ENCODE peak calls at places on chromosome 15, in five cellular contexts. One of them, this sample, is unnamed.
A peak's percentile ranks its signal among the peaks of the same experiment; 100 is the strongest.

GRCh38 chr15:39381517-39381916 is 199.4 kb upstream of the THBS1 start:
- DNase-seq in mesothelial cell of epicardium: no peak
- DNase-seq in RWPE2: no peak
- DNase-seq in activated B cell treated with CpG ODN at 0.5 μM for 24 hours: no peak
- DNase-seq in GM10248: no peak
- DNase-seq in this sample: no peak

GRCh38 chr15:43134157-43134637 is 811 bp downstream of the TMEM62 start:
- DNase-seq in GM10248: no peak
- DNase-seq in activated B cell treated with CpG ODN at 0.5 μM for 24 hours: no peak
- DNase-seq in RWPE2: no peak
- DNase-seq in mesothelial cell of epicardium: no peak
- DNase-seq in this sample: no peak

GRCh38 chr15:99993262-99993661 is 260.0 kb upstream of the LYSMD4 start:
- DNase-seq in activated B cell treated with CpG ODN at 0.5 μM for 24 hours: no peak
- DNase-seq in GM10248: no peak
- DNase-seq in RWPE2: peak; percentile 66
- DNase-seq in mesothelial cell of epicardium: no peak
- DNase-seq in this sample: no peak

GRCh38 chr15:75199347-75199976 is 2.2 kb upstream of the C15orf39 start:
- DNase-seq in mesothelial cell of epicardium: no peak
- DNase-seq in GM10248: no peak
- DNase-seq in RWPE2: no peak
- DNase-seq in activated B cell treated with CpG ODN at 0.5 μM for 24 hours: no peak
- DNase-seq in this sample: no peak

GRCh38 chr15:83206387-83206970 is 1.1 kb downstream of the HDGFL3 start:
- DNase-seq in GM10248: no peak
- DNase-seq in mesothelial cell of epicardium: no peak
- DNase-seq in activated B cell treated with CpG ODN at 0.5 μM for 24 hours: no peak
- DNase-seq in RWPE2: no peak
- DNase-seq in this sample: no peak

GRCh38 chr15:78878356-78878755 is 5.7 kb downstream of the MORF4L1 start:
- DNase-seq in GM10248: no peak
- DNase-seq in activated B cell treated with CpG ODN at 0.5 μM for 24 hours: no peak
- DNase-seq in mesothelial cell of epicardium: no peak
- DNase-seq in RWPE2: no peak
- DNase-seq in this sample: no peak

GRCh38 chr15:100651253-100651652 is 48.9 kb downstream of the ASB7 start:
- DNase-seq in activated B cell treated with CpG ODN at 0.5 μM for 24 hours: no peak
- DNase-seq in mesothelial cell of epicardium: no peak
- DNase-seq in RWPE2: no peak
- DNase-seq in GM10248: no peak
- DNase-seq in this sample: no peak

GRCh38 chr15:57297163-57297593 is 79.1 kb upstream of the CGNL1 start:
- DNase-seq in RWPE2: no peak
- DNase-seq in GM10248: no peak
- DNase-seq in activated B cell treated with CpG ODN at 0.5 μM for 24 hours: no peak
- DNase-seq in mesothelial cell of epicardium: no peak
- DNase-seq in this sample: no peak

GRCh38 chr15:66085128-66085527 is 168.4 kb downstream of the MEGF11 start:
- DNase-seq in activated B cell treated with CpG ODN at 0.5 μM for 24 hours: no peak
- DNase-seq in GM10248: no peak
- DNase-seq in mesothelial cell of epicardium: no peak
- DNase-seq in RWPE2: peak; percentile 38
- DNase-seq in this sample: no peak
- TF ChIP-seq CTCF in activated B cell treated with CpG ODN at 0.5 μM for 24 hours: no peak
- TF ChIP-seq CTCF in GM10248: peak; percentile 24
- TF ChIP-seq CTCF in mesothelial cell of epicardium: no peak
- TF ChIP-seq CTCF in RWPE2: peak; percentile 50
- TF ChIP-seq CTCF in this sample: no peak

GRCh38 chr15:44584162-44584749 is 47.3 kb downstream of the EIF3J start:
- DNase-seq in GM10248: peak; percentile 37
- DNase-seq in mesothelial cell of epicardium: no peak
- DNase-seq in RWPE2: no peak
- DNase-seq in activated B cell treated with CpG ODN at 0.5 μM for 24 hours: peak; percentile 31
- DNase-seq in this sample: no peak
- TF ChIP-seq CTCF in GM10248: peak; percentile 51
- TF ChIP-seq CTCF in mesothelial cell of epicardium: no peak
- TF ChIP-seq CTCF in RWPE2: peak; percentile 88
- TF ChIP-seq CTCF in activated B cell treated with CpG ODN at 0.5 μM for 24 hours: no peak
- TF ChIP-seq CTCF in this sample: peak; percentile 27

GRCh38 chr15:91625506-91625905 is 228.0 kb upstream of the SLCO3A1 start:
- DNase-seq in GM10248: no peak
- DNase-seq in activated B cell treated with CpG ODN at 0.5 μM for 24 hours: no peak
- DNase-seq in RWPE2: no peak
- DNase-seq in mesothelial cell of epicardium: no peak
- DNase-seq in this sample: no peak

GRCh38 chr15:91627473-91628309 is 225.8 kb upstream of the SLCO3A1 start:
- DNase-seq in mesothelial cell of epicardium: no peak
- DNase-seq in GM10248: no peak
- DNase-seq in activated B cell treated with CpG ODN at 0.5 μM for 24 hours: no peak
- DNase-seq in RWPE2: no peak
- DNase-seq in this sample: no peak

DNA sequence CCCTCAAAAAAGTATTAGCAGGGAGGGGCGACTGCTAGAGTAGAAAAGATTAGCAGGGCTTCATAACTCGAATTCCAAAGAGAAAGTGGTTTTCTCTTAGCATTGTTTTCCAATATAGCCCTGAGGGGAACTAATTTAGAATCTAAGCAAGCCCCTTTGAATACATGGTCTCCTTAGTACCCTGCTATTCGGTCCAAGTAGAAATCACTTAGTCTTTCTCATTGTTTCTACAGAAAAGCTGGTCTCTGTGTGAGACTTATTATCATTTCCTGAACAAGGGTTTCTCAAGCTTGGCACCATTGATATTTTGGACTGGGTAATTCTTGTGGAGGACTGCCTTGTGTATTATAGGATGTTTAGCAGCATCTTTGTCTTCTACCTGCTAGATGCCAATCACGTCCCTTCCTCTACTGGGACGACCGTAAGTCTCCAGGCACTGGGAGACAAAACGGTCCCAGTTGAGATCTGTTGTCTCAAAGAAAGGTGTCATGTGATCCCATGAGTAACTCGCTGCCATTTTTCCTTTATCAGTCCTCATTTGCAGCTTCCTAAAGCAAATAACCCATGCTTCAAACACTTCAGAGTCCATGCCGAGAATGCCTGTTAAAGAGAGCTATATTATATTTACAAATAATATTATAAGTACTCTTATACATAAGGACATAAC is 230.7 kb upstream of the SLCO3A1 start:
- DNase-seq in activated B cell treated with CpG ODN at 0.5 μM for 24 hours: no peak
- DNase-seq in GM10248: no peak
- DNase-seq in mesothelial cell of epicardium: no peak
- DNase-seq in RWPE2: no peak
- DNase-seq in this sample: no peak
- TF ChIP-seq CTCF in activated B cell treated with CpG ODN at 0.5 μM for 24 hours: no peak
- TF ChIP-seq CTCF in GM10248: no peak
- TF ChIP-seq CTCF in mesothelial cell of epicardium: no peak
- TF ChIP-seq CTCF in RWPE2: no peak
- TF ChIP-seq CTCF in this sample: no peak

DNA sequence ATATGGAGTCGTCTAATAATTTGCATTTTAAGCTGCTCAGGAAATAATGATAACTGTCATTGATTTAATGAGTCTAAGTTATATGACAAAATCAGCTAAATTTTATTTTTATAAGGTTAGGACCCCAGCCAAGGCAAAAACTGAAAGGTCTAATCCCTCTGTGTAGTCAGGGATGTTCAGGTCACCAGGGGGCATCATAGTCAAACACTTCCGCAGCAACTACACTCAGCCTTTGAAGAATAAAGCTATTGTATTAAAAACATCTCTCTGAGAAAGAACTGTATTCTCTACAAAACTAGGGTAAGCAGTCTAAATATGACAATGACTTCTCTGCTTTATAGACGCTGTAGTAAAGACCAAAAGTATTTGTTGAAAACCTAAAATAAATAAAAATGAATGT is 15.0 kb downstream of the INTS14 start:
- DNase-seq in GM10248: no peak
- DNase-seq in activated B cell treated with CpG ODN at 0.5 μM for 24 hours: no peak
- DNase-seq in mesothelial cell of epicardium: no peak
- DNase-seq in RWPE2: no peak
- DNase-seq in this sample: no peak
- TF ChIP-seq CTCF in GM10248: peak; percentile 38
- TF ChIP-seq CTCF in activated B cell treated with CpG ODN at 0.5 μM for 24 hours: no peak
- TF ChIP-seq CTCF in mesothelial cell of epicardium: no peak
- TF ChIP-seq CTCF in RWPE2: peak; percentile 60
- TF ChIP-seq CTCF in this sample: peak; percentile 66

GRCh38 chr15:74050127-74050526 is 32.2 kb downstream of the GOLGA6A start:
- DNase-seq in GM10248: no peak
- DNase-seq in mesothelial cell of epicardium: no peak
- DNase-seq in activated B cell treated with CpG ODN at 0.5 μM for 24 hours: no peak
- DNase-seq in RWPE2: no peak
- DNase-seq in this sample: no peak

GRCh38 chr15:74053941-74054529 is 28.3 kb downstream of the GOLGA6A start:
- DNase-seq in GM10248: peak; percentile 78
- DNase-seq in RWPE2: peak; percentile 87
- DNase-seq in activated B cell treated with CpG ODN at 0.5 μM for 24 hours: peak; percentile 39
- DNase-seq in mesothelial cell of epicardium: peak; percentile 46
- DNase-seq in this sample: peak; percentile 41

GRCh38 chr15:74053497-74053896 is 28.9 kb downstream of the GOLGA6A start:
- DNase-seq in RWPE2: peak; percentile 35
- DNase-seq in GM10248: no peak
- DNase-seq in activated B cell treated with CpG ODN at 0.5 μM for 24 hours: no peak
- DNase-seq in mesothelial cell of epicardium: no peak
- DNase-seq in this sample: no peak

GRCh38 chr15:74046275-74046674 is 36.1 kb downstream of the GOLGA6A start:
- DNase-seq in GM10248: no peak
- DNase-seq in activated B cell treated with CpG ODN at 0.5 μM for 24 hours: no peak
- DNase-seq in mesothelial cell of epicardium: no peak
- DNase-seq in RWPE2: no peak
- DNase-seq in this sample: no peak

DNA sequence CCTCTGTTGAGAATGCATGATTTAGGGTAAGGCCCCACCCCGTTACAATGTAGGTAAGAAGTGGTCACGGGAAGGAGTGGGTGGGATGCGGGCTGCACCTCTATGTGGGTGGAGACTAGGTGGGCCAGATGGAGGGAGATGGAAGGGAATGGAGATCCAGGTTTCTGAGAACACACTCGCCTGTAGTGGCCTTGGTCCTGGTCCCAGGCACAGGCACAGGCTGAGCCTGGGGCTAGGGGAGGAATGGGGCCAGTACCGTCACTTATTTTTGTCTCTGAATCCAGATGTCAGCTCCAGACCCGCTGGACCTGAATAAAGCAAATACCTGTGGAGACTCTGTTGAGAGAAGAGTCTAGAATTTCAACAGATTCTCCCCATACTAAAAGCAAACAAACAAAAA is 31.5 kb downstream of the GOLGA6A start:
- DNase-seq in activated B cell treated with CpG ODN at 0.5 μM for 24 hours: no peak
- DNase-seq in GM10248: no peak
- DNase-seq in RWPE2: no peak
- DNase-seq in mesothelial cell of epicardium: no peak
- DNase-seq in this sample: no peak
- TF ChIP-seq CTCF in activated B cell treated with CpG ODN at 0.5 μM for 24 hours: no peak
- TF ChIP-seq CTCF in GM10248: no peak
- TF ChIP-seq CTCF in RWPE2: no peak
- TF ChIP-seq CTCF in mesothelial cell of epicardium: no peak
- TF ChIP-seq CTCF in this sample: no peak

GRCh38 chr15:70956596-70956995 is 64.0 kb downstream of the LRRC49 start:
- DNase-seq in RWPE2: no peak
- DNase-seq in GM10248: no peak
- DNase-seq in activated B cell treated with CpG ODN at 0.5 μM for 24 hours: no peak
- DNase-seq in mesothelial cell of epicardium: no peak
- DNase-seq in this sample: no peak

GRCh38 chr15:70955151-70955550 is 62.5 kb downstream of the LRRC49 start:
- DNase-seq in GM10248: no peak
- DNase-seq in RWPE2: no peak
- DNase-seq in activated B cell treated with CpG ODN at 0.5 μM for 24 hours: no peak
- DNase-seq in mesothelial cell of epicardium: no peak
- DNase-seq in this sample: no peak

GRCh38 chr15:70954733-70955132 is 62.1 kb downstream of the LRRC49 start:
- DNase-seq in activated B cell treated with CpG ODN at 0.5 μM for 24 hours: no peak
- DNase-seq in mesothelial cell of epicardium: no peak
- DNase-seq in RWPE2: peak; percentile 65
- DNase-seq in GM10248: no peak
- DNase-seq in this sample: no peak

GRCh38 chr15:70956196-70956595 is 63.6 kb downstream of the LRRC49 start:
- DNase-seq in activated B cell treated with CpG ODN at 0.5 μM for 24 hours: no peak
- DNase-seq in GM10248: no peak
- DNase-seq in RWPE2: no peak
- DNase-seq in mesothelial cell of epicardium: no peak
- DNase-seq in this sample: no peak

DNA sequence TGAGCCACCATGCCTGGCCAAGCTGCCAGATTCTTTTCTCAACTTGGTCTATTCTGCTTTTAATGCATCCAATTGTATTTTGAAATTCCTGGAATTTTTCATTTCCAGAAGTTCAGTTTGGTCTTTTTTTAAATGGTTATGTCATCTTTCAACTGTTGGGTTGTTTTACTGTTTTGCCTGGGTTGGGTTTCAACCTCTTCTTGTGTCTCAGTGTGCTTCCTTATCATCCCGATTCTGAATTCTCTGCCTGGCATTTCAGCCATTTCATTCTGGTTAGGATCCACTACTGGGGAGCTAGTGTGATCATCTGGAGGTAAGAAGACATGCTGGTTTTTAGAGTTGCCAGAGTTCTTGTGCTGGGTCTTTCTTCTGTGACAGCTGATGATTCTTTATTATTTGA is 61.5 kb downstream of the LRRC49 start:
- DNase-seq in GM10248: no peak
- DNase-seq in mesothelial cell of epicardium: no peak
- DNase-seq in activated B cell treated with CpG ODN at 0.5 μM for 24 hours: no peak
- DNase-seq in RWPE2: no peak
- DNase-seq in this sample: no peak
- TF ChIP-seq CTCF in GM10248: no peak
- TF ChIP-seq CTCF in mesothelial cell of epicardium: no peak
- TF ChIP-seq CTCF in activated B cell treated with CpG ODN at 0.5 μM for 24 hours: no peak
- TF ChIP-seq CTCF in RWPE2: no peak
- TF ChIP-seq CTCF in this sample: no peak

DNA sequence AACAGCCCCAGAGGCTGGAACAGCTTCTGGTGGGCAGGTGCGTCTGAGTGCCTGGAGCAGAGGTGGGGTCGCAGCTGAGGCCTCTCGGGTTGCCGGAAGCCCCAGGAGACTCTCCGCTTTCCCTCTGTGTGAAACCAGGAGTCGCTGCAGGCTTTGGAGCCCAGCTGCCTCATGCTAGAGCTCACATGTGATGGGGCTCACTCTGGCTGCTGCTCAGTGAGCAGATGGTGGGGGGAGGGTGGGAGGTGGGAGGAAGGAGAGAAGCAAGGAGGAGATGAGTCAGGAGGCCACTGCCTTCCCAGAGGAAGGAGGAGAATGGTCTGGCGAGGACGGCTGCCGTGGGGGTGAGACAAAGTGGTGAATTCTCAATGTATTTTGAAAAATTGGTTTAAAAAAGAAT is 290.1 kb upstream of the CHRNA7 start:
- DNase-seq in mesothelial cell of epicardium: no peak
- DNase-seq in activated B cell treated with CpG ODN at 0.5 μM for 24 hours: no peak
- DNase-seq in GM10248: no peak
- DNase-seq in RWPE2: no peak
- DNase-seq in this sample: no peak
- TF ChIP-seq CTCF in mesothelial cell of epicardium: no peak
- TF ChIP-seq CTCF in activated B cell treated with CpG ODN at 0.5 μM for 24 hours: no peak
- TF ChIP-seq CTCF in GM10248: no peak
- TF ChIP-seq CTCF in RWPE2: no peak
- TF ChIP-seq CTCF in this sample: no peak

DNA sequence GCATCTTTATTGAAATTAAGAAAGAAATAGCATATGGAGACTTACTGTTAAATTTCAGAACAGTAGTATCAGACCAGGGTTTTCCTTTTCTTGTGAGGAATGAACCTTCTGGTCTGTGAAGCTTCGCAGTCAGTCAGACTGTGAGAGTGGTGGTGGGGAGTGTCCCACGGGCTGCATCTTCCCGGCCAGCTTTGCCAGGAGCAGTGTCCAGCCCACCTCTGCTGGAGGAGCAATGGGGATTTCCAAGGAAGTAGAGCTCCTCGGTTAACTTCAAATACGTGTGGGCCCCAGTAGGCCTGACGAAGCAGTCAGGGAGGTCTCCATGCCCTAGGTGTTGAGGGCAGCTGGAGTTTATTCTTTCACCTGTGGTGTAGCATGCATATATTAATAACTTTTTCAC is 40.9 kb upstream of the FBXL22 start:
- DNase-seq in mesothelial cell of epicardium: no peak
- DNase-seq in GM10248: no peak
- DNase-seq in activated B cell treated with CpG ODN at 0.5 μM for 24 hours: no peak
- DNase-seq in RWPE2: no peak
- DNase-seq in this sample: no peak
- TF ChIP-seq CTCF in mesothelial cell of epicardium: no peak
- TF ChIP-seq CTCF in GM10248: no peak
- TF ChIP-seq CTCF in activated B cell treated with CpG ODN at 0.5 μM for 24 hours: no peak
- TF ChIP-seq CTCF in RWPE2: no peak
- TF ChIP-seq CTCF in this sample: no peak

This sample was measured in progenitor cell of endocrine pancreas.